ENCODE peak calls at places on chromosomes 16 and 17, in seven cellular contexts. V is retinal pigment epithelial cell, Y is bronchial epithelial cell, U is prostate gland, C is left lung, Q is GM13977, M is AG09319. W is an unnamed sample.

GRCh38 chr16:58332997-58333700 is 38.3 kb upstream of the PRSS54 start:
- DNase-seq in U (no peak), C (no peak), V (no peak), Q (no peak), Y (no peak), M (no peak), W (no peak)

GRCh38 chr16:72105978-72106377 is 12.3 kb downstream of the DHX38 start:
- DNase-seq in M (no peak), Q (no peak), Y (no peak), C (no peak), V (no peak), U (no peak), W (no peak)

GRCh38 chr16:86020971-86021370 is 122.0 kb downstream of the IRF8 start:
- DNase-seq in Q (no peak), C (peak; percentile 24), V (no peak), M (no peak), Y (no peak), U (no peak), W (no peak)

GRCh38 chr17:67689534-67690177 is 28.1 kb upstream of the NOL11 start:
- DNase-seq in V (no peak), Q (peak; percentile 75), C (no peak), M (peak; percentile 42), Y (peak; percentile 53), U (peak; percentile 74), W (no peak)

GRCh38 chr16:1532081-1532760 is 1.2 kb upstream of the TMEM204 start:
- DNase-seq in Q (no peak), Y (no peak), C (no peak), U (peak; percentile 85), V (no peak), M (no peak), W (no peak)

GRCh38 chr17:10069301-10069700 is 129.1 kb downstream of the GAS7 start:
- DNase-seq in V (no peak), U (no peak), Q (no peak), M (no peak), Y (no peak), C (no peak), W (no peak)

GRCh38 chr17:14282700-14283099 is 18.2 kb upstream of the HS3ST3B1 start:
- DNase-seq in C (no peak), U (no peak), V (no peak), Y (no peak), Q (no peak), M (no peak), W (no peak)

GRCh38 chr16:17335826-17336492 is 134.8 kb downstream of the XYLT1 start:
- DNase-seq in C (no peak), Q (no peak), Y (no peak), M (no peak), V (no peak), U (peak; percentile 52), W (peak; percentile 55)

GRCh38 chr16:17515421-17516210 is 44.9 kb upstream of the XYLT1 start:
- DNase-seq in C (no peak), U (no peak), M (no peak), V (no peak), Y (no peak), Q (no peak), W (no peak)

GRCh38 chr17:2709173-2709661 is 2.3 kb downstream of the CLUH start:
- DNase-seq in M (no peak), V (no peak), C (peak; percentile 63), Q (peak; percentile 78), Y (peak; percentile 58), U (peak; percentile 66), W (no peak)

GRCh38 chr17:34614698-34615097 is 35.3 kb downstream of the TMEM132E start:
- DNase-seq in M (no peak), Q (no peak), V (no peak), U (no peak), C (no peak), Y (no peak), W (no peak)

GRCh38 chr16:29848420-29849297 is 14.4 kb downstream of the CDIPT start:
- DNase-seq in C (peak; percentile 79), Y (peak; percentile 35), M (no peak), Q (peak; percentile 82), U (peak; percentile 27), V (no peak), W (peak; percentile 70)

GRCh38 chr17:50425682-50426471 is at the start of gene ACSF2:
- DNase-seq in Q (peak; percentile 89), C (peak; percentile 80), U (peak; percentile 87), M (no peak), Y (no peak), V (no peak), W (peak; percentile 54)

GRCh38 chr17:3659541-3660111 is 8.8 kb downstream of the TAX1BP3 start:
- DNase-seq in U (peak; percentile 62), V (no peak), Q (no peak), M (peak; percentile 82), C (peak; percentile 66), Y (peak; percentile 66), W (no peak)

GRCh38 chr16:10619271-10619849 is 39.0 kb upstream of the EMP2 start:
- DNase-seq in Q (peak; percentile 60), M (no peak), C (peak; percentile 65), V (no peak), U (peak; percentile 21), Y (no peak), W (peak; percentile 54)

GRCh38 chr16:73713817-73714495 is 582.7 kb upstream of the PSMD7 start:
- DNase-seq in V (no peak), Q (no peak), M (no peak), Y (peak; percentile 20), U (no peak), C (no peak), W (no peak)
- TF ChIP-seq CTCF in V (peak; percentile 56), Q (peak; percentile 12), M (peak; percentile 39), Y (peak; percentile 61), U (no peak), C (peak; percentile 26), W (peak; percentile 17)

GRCh38 chr17:38918129-38918913 is 7.1 kb upstream of the LASP1NB start:
- DNase-seq in Y (no peak), C (no peak), M (no peak), Q (no peak), U (no peak), V (no peak), W (no peak)
- TF ChIP-seq CTCF in Y (no peak), C (no peak), M (no peak), Q (no peak), U (no peak), V (peak; percentile 21), W (no peak)

DNA sequence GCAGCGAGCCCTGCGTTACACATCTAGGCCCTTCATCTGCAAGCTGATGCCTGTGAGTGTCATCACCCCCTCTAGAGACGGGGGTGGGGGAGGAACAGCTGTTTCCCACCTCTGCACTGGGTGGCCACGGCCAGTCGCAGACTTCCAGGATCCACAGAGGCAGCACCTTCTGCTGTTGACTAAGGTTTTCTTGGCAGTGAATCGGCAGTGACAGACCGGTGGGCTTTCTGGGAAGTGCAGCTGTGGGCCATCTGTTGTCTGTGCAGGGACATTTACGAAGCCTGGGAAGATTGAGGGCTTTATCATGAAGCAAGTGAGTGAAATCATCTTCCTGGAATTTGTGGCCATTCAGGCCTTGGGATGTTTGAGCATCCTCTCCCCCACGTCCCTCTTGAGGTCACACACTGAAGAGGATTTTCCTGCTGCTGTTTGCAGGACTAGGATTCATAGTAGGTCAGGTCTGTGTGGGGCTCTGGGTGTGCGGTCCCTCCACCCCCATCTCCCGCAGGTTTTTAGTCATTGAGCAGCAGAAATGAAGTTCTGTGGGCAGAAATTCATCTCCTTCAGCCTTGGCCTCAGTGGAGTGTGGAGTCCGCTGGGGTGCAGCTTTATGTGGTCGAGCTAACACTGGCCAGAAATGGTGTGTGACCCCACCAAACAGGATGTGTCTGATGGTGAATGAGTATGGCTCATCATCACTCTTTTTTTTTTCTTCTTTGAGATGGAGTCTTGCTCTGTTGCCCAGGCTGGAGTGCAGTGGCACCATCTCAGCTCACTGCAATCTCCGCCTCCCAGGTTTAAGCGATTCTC is 12.0 kb downstream of the PGS1 start:
- DNase-seq in U (no peak), V (no peak), Q (no peak), Y (no peak), C (no peak), M (peak; percentile 75), W (no peak)
- TF ChIP-seq CTCF in U (no peak), V (peak; percentile 12), Q (no peak), Y (no peak), C (no peak), M (no peak), W (no peak)

GRCh38 chr17:31854672-31855071 is 4.4 kb downstream of the COPRS start:
- DNase-seq in Y (no peak), V (no peak), U (no peak), C (no peak), Q (no peak), M (no peak), W (no peak)

GRCh38 chr17:31858647-31859486 is at the start of gene COPRS:
- DNase-seq in M (peak; percentile 72), C (peak; percentile 92), Q (peak; percentile 96), V (no peak), Y (peak; percentile 43), U (peak; percentile 88), W (peak; percentile 88)

GRCh38 chr17:31857920-31858646 is 961 bp downstream of the COPRS start:
- DNase-seq in V (no peak), Y (peak; percentile 20), U (no peak), Q (no peak), M (no peak), C (no peak), W (no peak)

GRCh38 chr17:31853911-31854470 is 5.1 kb downstream of the COPRS start:
- DNase-seq in C (no peak), Q (no peak), Y (no peak), M (no peak), U (no peak), V (no peak), W (no peak)

DNA sequence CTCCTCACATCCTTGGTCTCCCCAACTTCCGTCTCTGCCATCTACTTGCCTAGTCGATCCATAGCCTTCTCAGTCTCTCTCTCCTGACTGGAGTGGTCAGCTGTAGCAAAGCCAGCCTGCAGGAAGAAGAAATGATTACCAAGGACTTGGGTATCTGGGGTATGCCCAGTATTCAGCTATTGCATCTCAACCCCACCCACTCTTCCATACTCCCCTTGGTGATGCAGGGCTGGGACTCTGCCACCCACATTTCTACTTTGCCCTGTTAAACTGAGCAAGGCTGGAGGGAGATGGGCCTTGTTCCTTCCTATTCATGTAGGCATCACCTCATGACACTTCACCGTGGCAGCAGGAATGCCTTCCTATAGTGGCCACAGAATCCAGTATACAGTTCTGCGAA is 2.3 kb downstream of the COPRS start:
- DNase-seq in M (no peak), U (no peak), Q (no peak), V (no peak), Y (no peak), C (no peak), W (no peak)
- TF ChIP-seq CTCF in M (no peak), U (no peak), Q (no peak), V (no peak), Y (no peak), C (no peak), W (no peak)

GRCh38 chr16:78893340-78893739 is 707.2 kb downstream of the MAF start:
- DNase-seq in Y (peak; percentile 26), C (no peak), M (no peak), Q (no peak), U (no peak), V (no peak), W (no peak)

GRCh38 chr16:78897299-78897698 is 703.2 kb downstream of the MAF start:
- DNase-seq in U (no peak), Y (peak; percentile 35), Q (no peak), M (no peak), V (no peak), C (no peak), W (no peak)

GRCh38 chr16:78894872-78895271 is 705.7 kb downstream of the MAF start:
- DNase-seq in M (no peak), Y (no peak), C (no peak), Q (no peak), U (peak; percentile 34), V (no peak), W (no peak)

GRCh38 chr16:78896280-78896679 is 704.3 kb downstream of the MAF start:
- DNase-seq in M (no peak), C (no peak), V (no peak), Q (no peak), Y (no peak), U (no peak), W (no peak)

GRCh38 chr16:78895661-78896060 is 704.9 kb downstream of the MAF start:
- DNase-seq in Q (no peak), V (no peak), M (no peak), C (no peak), U (no peak), Y (no peak), W (no peak)
- TF ChIP-seq CTCF in Q (no peak), V (no peak), M (no peak), C (no peak), U (no peak), Y (no peak), W (no peak)

W was measured in CD14-positive monocyte.